ENCODE peak calls at places on chromosomes 2 and 18, in six cellular contexts. One of them, this sample, is unnamed.

GRCh38 chr18:36179562-36180334 is 7.5 kb upstream of the MOCOS start:
- DNase-seq in NCI-H1417: no peak
- DNase-seq in brain microvascular endothelial cell: peak
- DNase-seq in NCI-H1092: no peak
- DNase-seq in hippocampal formation: no peak
- DNase-seq in fibroblast of mammary gland: peak
- DNase-seq in this sample: peak

GRCh38 chr18:52716926-52717325 is 376.9 kb downstream of the DCC start:
- DNase-seq in NCI-H1417: peak
- DNase-seq in brain microvascular endothelial cell: peak
- DNase-seq in NCI-H1092: no peak
- DNase-seq in hippocampal formation: peak
- DNase-seq in fibroblast of mammary gland: peak
- DNase-seq in this sample: peak

GRCh38 chr2:238908960-238909951 is 61.4 kb downstream of the TWIST2 start:
- DNase-seq in NCI-H1417: no peak
- DNase-seq in brain microvascular endothelial cell: peak
- DNase-seq in NCI-H1092: no peak
- DNase-seq in hippocampal formation: no peak
- DNase-seq in fibroblast of mammary gland: peak
- DNase-seq in this sample: peak

GRCh38 chr2:113202305-113203216 is 28.8 kb downstream of the PSD4 start:
- DNase-seq in NCI-H1417: no peak
- DNase-seq in brain microvascular endothelial cell: no peak
- DNase-seq in NCI-H1092: no peak
- DNase-seq in hippocampal formation: no peak
- DNase-seq in fibroblast of mammary gland: no peak
- DNase-seq in this sample: peak

GRCh38 chr2:144458536-144458935 is 61.4 kb downstream of the ZEB2 start:
- DNase-seq in NCI-H1417: no peak
- DNase-seq in brain microvascular endothelial cell: no peak
- DNase-seq in NCI-H1092: no peak
- DNase-seq in hippocampal formation: no peak
- DNase-seq in fibroblast of mammary gland: no peak
- DNase-seq in this sample: no peak

GRCh38 chr2:1010373-1011017 is 59.8 kb downstream of the SNTG2 start:
- DNase-seq in NCI-H1417: peak
- DNase-seq in brain microvascular endothelial cell: no peak
- DNase-seq in NCI-H1092: peak
- DNase-seq in hippocampal formation: no peak
- DNase-seq in fibroblast of mammary gland: no peak
- DNase-seq in this sample: peak

GRCh38 chr2:9675369-9676351 is 44.9 kb upstream of the YWHAQ start:
- DNase-seq in NCI-H1417: peak
- DNase-seq in brain microvascular endothelial cell: peak
- DNase-seq in NCI-H1092: no peak
- DNase-seq in hippocampal formation: no peak
- DNase-seq in fibroblast of mammary gland: peak
- DNase-seq in this sample: peak

GRCh38 chr2:112093216-112093615 is 38.1 kb downstream of the TMEM87B start:
- DNase-seq in NCI-H1417: no peak
- DNase-seq in brain microvascular endothelial cell: no peak
- DNase-seq in NCI-H1092: no peak
- DNase-seq in hippocampal formation: no peak
- DNase-seq in fibroblast of mammary gland: no peak
- DNase-seq in this sample: no peak

GRCh38 chr2:231410293-231411004 is 14.9 kb downstream of the B3GNT7 start:
- DNase-seq in NCI-H1417: no peak
- DNase-seq in brain microvascular endothelial cell: no peak
- DNase-seq in NCI-H1092: no peak
- DNase-seq in hippocampal formation: no peak
- DNase-seq in fibroblast of mammary gland: no peak
- DNase-seq in this sample: no peak

GRCh38 chr2:236705295-236706114 is 135.9 kb downstream of the ACKR3 start:
- DNase-seq in NCI-H1417: no peak
- DNase-seq in brain microvascular endothelial cell: no peak
- DNase-seq in NCI-H1092: no peak
- DNase-seq in hippocampal formation: no peak
- DNase-seq in fibroblast of mammary gland: no peak
- DNase-seq in this sample: no peak

GRCh38 chr2:39154944-39155343 is 34.1 kb upstream of the SOS1 start:
- DNase-seq in NCI-H1417: no peak
- DNase-seq in brain microvascular endothelial cell: no peak
- DNase-seq in NCI-H1092: no peak
- DNase-seq in hippocampal formation: no peak
- DNase-seq in fibroblast of mammary gland: no peak
- DNase-seq in this sample: no peak

GRCh38 chr18:3608488-3608887 is 158.5 kb downstream of the TGIF1 start:
- DNase-seq in NCI-H1417: no peak
- DNase-seq in brain microvascular endothelial cell: no peak
- DNase-seq in NCI-H1092: no peak
- DNase-seq in hippocampal formation: no peak
- DNase-seq in fibroblast of mammary gland: no peak
- DNase-seq in this sample: no peak

GRCh38 chr2:231911381-231911780 is 14.8 kb downstream of the NPPC start:
- DNase-seq in NCI-H1417: no peak
- DNase-seq in brain microvascular endothelial cell: no peak
- DNase-seq in NCI-H1092: no peak
- DNase-seq in hippocampal formation: no peak
- DNase-seq in fibroblast of mammary gland: no peak
- DNase-seq in this sample: no peak

GRCh38 chr2:22821458-22821857 is 563.5 kb upstream of the KLHL29 start:
- DNase-seq in NCI-H1417: no peak
- DNase-seq in brain microvascular endothelial cell: no peak
- DNase-seq in NCI-H1092: no peak
- DNase-seq in hippocampal formation: no peak
- DNase-seq in fibroblast of mammary gland: no peak
- DNase-seq in this sample: no peak

GRCh38 chr2:169775765-169776482 is 22.7 kb upstream of the SSB start:
- DNase-seq in NCI-H1417: no peak
- DNase-seq in brain microvascular endothelial cell: peak
- DNase-seq in NCI-H1092: no peak
- DNase-seq in hippocampal formation: no peak
- DNase-seq in fibroblast of mammary gland: peak
- DNase-seq in this sample: peak

GRCh38 chr2:234595829-234596228 is 98.9 kb upstream of the ARL4C start:
- DNase-seq in NCI-H1417: no peak
- DNase-seq in brain microvascular endothelial cell: no peak
- DNase-seq in NCI-H1092: no peak
- DNase-seq in hippocampal formation: no peak
- DNase-seq in fibroblast of mammary gland: no peak
- DNase-seq in this sample: no peak

GRCh38 chr2:3827673-3828575 is 124.5 kb downstream of the DCDC2C start:
- DNase-seq in NCI-H1417: peak
- DNase-seq in brain microvascular endothelial cell: peak
- DNase-seq in NCI-H1092: no peak
- DNase-seq in hippocampal formation: no peak
- DNase-seq in fibroblast of mammary gland: peak
- DNase-seq in this sample: peak

GRCh38 chr2:45944075-45944474 is 292.6 kb downstream of the PRKCE start:
- DNase-seq in NCI-H1417: no peak
- DNase-seq in brain microvascular endothelial cell: peak
- DNase-seq in NCI-H1092: no peak
- DNase-seq in hippocampal formation: no peak
- DNase-seq in fibroblast of mammary gland: peak
- DNase-seq in this sample: no peak

GRCh38 chr18:2856499-2856898 is 9.7 kb downstream of the EMILIN2 start:
- DNase-seq in NCI-H1417: no peak
- DNase-seq in brain microvascular endothelial cell: no peak
- DNase-seq in NCI-H1092: no peak
- DNase-seq in hippocampal formation: no peak
- DNase-seq in fibroblast of mammary gland: peak
- DNase-seq in this sample: peak

GRCh38 chr2:40096360-40096759 is 317.3 kb upstream of the THUMPD2 start:
- DNase-seq in NCI-H1417: peak
- DNase-seq in brain microvascular endothelial cell: peak
- DNase-seq in NCI-H1092: no peak
- DNase-seq in hippocampal formation: no peak
- DNase-seq in fibroblast of mammary gland: peak
- DNase-seq in this sample: no peak

GRCh38 chr18:76307293-76307690 is 187.8 kb downstream of the ZNF516 start:
- DNase-seq in NCI-H1417: no peak
- DNase-seq in brain microvascular endothelial cell: no peak
- DNase-seq in NCI-H1092: no peak
- DNase-seq in hippocampal formation: no peak
- DNase-seq in fibroblast of mammary gland: no peak
- DNase-seq in this sample: no peak